ENCODE peak calls at places on chromosomes 5 and 9, in eight cellular contexts. Z, O, T, A, Y, G, W and U are unnamed samples.

GRCh38 chr5:87539839-87540238 is 127.1 kb upstream of the CCNH start:
- DNase-seq in Z (no peak), O (no peak), T (no peak), A (no peak), Y (no peak), G (no peak), W (no peak), U (no peak)

GRCh38 chr5:59810041-59810440 is 83.5 kb downstream of the PDE4D start:
- DNase-seq in Z (peak; percentile 81), O (peak; percentile 41), T (peak; percentile 57), A (peak; percentile 33), Y (peak; percentile 84), G (peak; percentile 72), W (peak; percentile 70), U (peak; percentile 82)

GRCh38 chr5:116911074-116911473 is 336.5 kb upstream of the SEMA6A start:
- DNase-seq in Z (no peak), O (no peak), T (no peak), A (no peak), Y (no peak), G (no peak), W (no peak), U (no peak)

GRCh38 chr5:103259705-103260355 is 1.3 kb downstream of the MACIR start:
- DNase-seq in Z (peak; percentile 41), O (peak; percentile 10), T (no peak), A (peak; percentile 1), Y (no peak), G (peak; percentile 59), W (peak; percentile 35), U (no peak)

GRCh38 chr5:43854697-43855292 is 251.8 kb downstream of the NNT start:
- DNase-seq in Z (peak; percentile 3), O (no peak), T (no peak), A (no peak), Y (no peak), G (no peak), W (no peak), U (no peak)

GRCh38 chr5:96124589-96124988 is 162.9 kb upstream of the ELL2 start:
- DNase-seq in Z (peak; percentile 39), O (no peak), T (no peak), A (no peak), Y (no peak), G (peak; percentile 45), W (no peak), U (no peak)

GRCh38 chr5:81783401-81783800 is 32.5 kb upstream of the SSBP2 start:
- DNase-seq in Z (no peak), O (no peak), T (no peak), A (no peak), Y (no peak), G (no peak), W (no peak), U (no peak)

GRCh38 chr5:124675921-124676846 is 70.3 kb downstream of the ZNF608 start:
- DNase-seq in Z (no peak), O (no peak), T (no peak), A (no peak), Y (no peak), G (no peak), W (no peak), U (no peak)

GRCh38 chr9:108056805-108057386 is 567.3 kb upstream of the KLF4 start:
- DNase-seq in Z (peak; percentile 89), O (peak; percentile 38), T (no peak), A (no peak), Y (no peak), G (peak; percentile 85), W (no peak), U (no peak)

GRCh38 chr5:116411101-116411571 is 163.5 kb downstream of the SEMA6A start:
- DNase-seq in Z (peak; percentile 5), O (no peak), T (no peak), A (no peak), Y (peak; percentile 67), G (no peak), W (no peak), U (no peak)

GRCh38 chr9:78064075-78064474 is 32.5 kb upstream of the GNAQ start:
- DNase-seq in Z (no peak), O (no peak), T (no peak), A (no peak), Y (no peak), G (no peak), W (no peak), U (no peak)